ENCODE peak calls at places on chromosome 6, in six cellular contexts. S is cardiac fibroblast, G is SW480, Y is erythroblast, D is memory B cell, W is MM.1S. F is an unnamed sample.

GRCh38 chr6:35733633-35734032 is 3.2 kb upstream of the ARMC12 start:
- DNase-seq in S (no peak), G (no peak), Y (no peak), D (no peak), W (no peak), F (no peak)

GRCh38 chr6:170039156-170040114 is 251.4 kb downstream of the DLL1 start:
- DNase-seq in S (no peak), G (no peak), Y (no peak), D (no peak), W (no peak), F (no peak)

GRCh38 chr6:33452496-33452895 is 1.9 kb upstream of the ZBTB9 start:
- DNase-seq in S (no peak), G (no peak), Y (no peak), D (no peak), W (no peak), F (no peak)

GRCh38 chr6:117237561-117237960 is 27.8 kb upstream of the VGLL2 start:
- DNase-seq in S (peak), G (peak), Y (no peak), D (no peak), W (no peak), F (no peak)

GRCh38 chr6:155528982-155529453 is 73.4 kb upstream of the NOX3 start:
- DNase-seq in S (peak), G (no peak), Y (no peak), D (no peak), W (no peak), F (peak)

GRCh38 chr6:44278316-44278715 is 8.1 kb downstream of the TMEM151B start:
- DNase-seq in S (no peak), G (no peak), Y (no peak), D (no peak), W (no peak), F (no peak)

GRCh38 chr6:47420394-47421371 is 56.9 kb upstream of the CD2AP start:
- DNase-seq in S (peak), G (peak), Y (peak), D (no peak), W (no peak), F (no peak)

GRCh38 chr6:164072240-164072666 is 657.7 kb downstream of the QKI start:
- DNase-seq in S (peak), G (no peak), Y (no peak), D (no peak), W (no peak), F (no peak)

GRCh38 chr6:108437821-108438220 is 122.9 kb upstream of the FOXO3 start:
- DNase-seq in S (peak), G (no peak), Y (no peak), D (no peak), W (no peak), F (no peak)

GRCh38 chr6:104955491-104955890 is 1.4 kb upstream of the LIN28B start:
- DNase-seq in S (no peak), G (no peak), Y (peak), D (no peak), W (no peak), F (no peak)

GRCh38 chr6:85078071-85078470 is 313.7 kb upstream of the TBX18 start:
- DNase-seq in S (peak), G (peak), Y (no peak), D (no peak), W (no peak), F (no peak)

GRCh38 chr6:53510751-53511150 is 34.1 kb downstream of the GCLC start:
- DNase-seq in S (no peak), G (no peak), Y (no peak), D (no peak), W (no peak), F (no peak)

GRCh38 chr6:110331816-110332215 is 26.3 kb downstream of the METTL24 start:
- DNase-seq in S (no peak), G (no peak), Y (no peak), D (no peak), W (no peak), F (no peak)

GRCh38 chr6:51885957-51886356 is 201.5 kb downstream of the PKHD1 start:
- DNase-seq in S (no peak), G (no peak), Y (no peak), D (no peak), W (no peak), F (no peak)

GRCh38 chr6:140636698-140637402 is 1262.4 kb upstream of the CITED2 start:
- DNase-seq in S (no peak), G (no peak), Y (no peak), D (no peak), W (no peak), F (no peak)

GRCh38 chr6:160933256-160933655 is 58.3 kb upstream of the MAP3K4 start:
- DNase-seq in S (no peak), G (no peak), Y (no peak), D (no peak), W (no peak), F (no peak)

GRCh38 chr6:364609-365540 is 26.7 kb upstream of the IRF4 start:
- DNase-seq in S (no peak), G (no peak), Y (no peak), D (no peak), W (no peak), F (no peak)

GRCh38 chr6:116004841-116005507 is 55.7 kb downstream of the FRK start:
- DNase-seq in S (no peak), G (no peak), Y (no peak), D (no peak), W (no peak), F (no peak)

GRCh38 chr6:136764522-136764993 is 27.7 kb downstream of the MAP3K5 start:
- DNase-seq in S (no peak), G (no peak), Y (no peak), D (no peak), W (no peak), F (no peak)

GRCh38 chr6:36139431-36139830 is 9.1 kb downstream of the MAPK13 start:
- DNase-seq in S (peak), G (no peak), Y (peak), D (no peak), W (no peak), F (no peak)

GRCh38 chr6:16681260-16681873 is 79.9 kb downstream of the ATXN1 start:
- DNase-seq in S (peak), G (peak), Y (no peak), D (no peak), W (no peak), F (peak)

GRCh38 chr6:35796236-35796635 is 887 bp downstream of the CLPS start:
- DNase-seq in S (no peak), G (no peak), Y (no peak), D (no peak), W (no peak), F (no peak)

GRCh38 chr6:75386050-75386770 is 101.6 kb upstream of the TMEM30A start:
- DNase-seq in S (peak), G (peak), Y (no peak), D (no peak), W (no peak), F (no peak)

F was measured in CD14-positive monocyte.